ENCODE peak calls at places on chromosomes 12 and 14, in five cellular contexts. W is WERI-Rb-1, G is pancreas, P is Karpas-422, R is esophagus squamous epithelium. M is an unnamed sample.

GRCh38 chr14:78637903-78638302 is 467.7 kb downstream of the NRXN3 start:
- DNase-seq in G (no peak), W (no peak), R (no peak), P (no peak), M (no peak)

GRCh38 chr12:94208433-94208921 is 60.1 kb downstream of the PLXNC1 start:
- DNase-seq in G (no peak), R (no peak), W (no peak), P (peak; percentile 71), M (no peak)

GRCh38 chr12:80320121-80320678 is 123.8 kb upstream of the PTPRQ start:
- DNase-seq in P (no peak), G (no peak), W (no peak), R (no peak), M (no peak)

GRCh38 chr14:56812364-56813103 is 2.3 kb upstream of the OTX2 start:
- DNase-seq in R (no peak), P (no peak), G (no peak), W (peak; percentile 79), M (no peak)

GRCh38 chr12:80936642-80937390 is 918 bp downstream of the LIN7A start:
- DNase-seq in P (no peak), G (peak; percentile 76), R (no peak), W (peak; percentile 66), M (peak; percentile 80)

GRCh38 chr14:103503296-103503695 is 19.3 kb downstream of the CKB start:
- DNase-seq in P (no peak), W (no peak), G (peak; percentile 30), R (no peak), M (no peak)

GRCh38 chr14:25431211-25432076 is 381.5 kb upstream of the STXBP6 start:
- DNase-seq in P (peak; percentile 66), R (no peak), W (peak; percentile 13), G (no peak), M (peak; percentile 59)

GRCh38 chr14:52547526-52547925 is 4.8 kb downstream of the TXNDC16 start:
- DNase-seq in G (no peak), P (no peak), R (no peak), W (no peak), M (no peak)

GRCh38 chr12:32901553-32901952 is 5.0 kb upstream of the PKP2 start:
- DNase-seq in W (no peak), P (no peak), G (no peak), R (no peak), M (no peak)

GRCh38 chr14:50529288-50530179 is 2.8 kb downstream of the MAP4K5 start:
- DNase-seq in P (peak; percentile 50), W (no peak), R (no peak), G (no peak), M (no peak)

GRCh38 chr14:58703149-58703509 is 65.4 kb downstream of the DACT1 start:
- DNase-seq in P (no peak), R (no peak), G (no peak), W (no peak), M (no peak)

GRCh38 chr12:82757059-82757458 is 70.4 kb downstream of the TMTC2 start:
- DNase-seq in W (no peak), P (no peak), R (no peak), G (no peak), M (no peak)

GRCh38 chr12:74581439-74581838 is 43.8 kb downstream of the ATXN7L3B start:
- DNase-seq in G (no peak), W (no peak), R (no peak), P (no peak), M (no peak)

GRCh38 chr12:16075887-16076286 is 164.8 kb downstream of the DERA start:
- DNase-seq in P (no peak), G (no peak), W (no peak), R (no peak), M (no peak)
- H3K9me3 ChIP-seq in P (no peaks in the 10 kb centered on the region), G (no peaks in the 10 kb centered on the region), W (no peaks in the 10 kb centered on the region), R (no peaks in the 10 kb centered on the region), M (no peaks in the 10 kb centered on the region)

GRCh38 chr14:94054936-94055335 is 26.1 kb downstream of the DDX24 start:
- DNase-seq in P (no peak), G (no peak), R (no peak), W (no peak), M (no peak)
- H3K4me3 ChIP-seq in P (no peak overlapping the region), G (no peak overlapping the region), R (no peak overlapping the region), W (no peak overlapping the region), M (no peak overlapping the region)

DNA sequence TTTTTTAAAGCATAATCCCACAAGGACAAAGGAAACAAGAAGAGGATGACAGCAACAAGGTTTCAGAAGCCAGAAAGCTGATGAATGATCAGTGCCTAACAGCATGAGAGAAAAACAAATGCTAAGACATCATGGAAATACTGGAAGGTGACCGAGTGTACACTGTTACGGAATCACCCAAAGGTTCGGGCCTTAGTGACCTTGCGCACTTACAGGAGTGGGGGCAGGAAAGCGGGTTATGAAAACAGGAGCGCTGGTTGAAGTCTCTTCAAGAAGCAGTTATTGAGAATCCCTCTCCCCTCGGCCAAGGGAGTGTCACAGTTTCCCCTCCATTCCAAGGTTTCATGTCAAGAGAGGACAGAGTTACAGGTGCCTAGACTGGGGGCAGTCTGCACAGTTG is 42.6 kb downstream of the SLC25A47 start:
- DNase-seq in W (no peak), G (no peak), R (no peak), P (no peak), M (no peak)
- H3K36me3 ChIP-seq in W (peaks cover 19% of the 10 kb centered on the region), G (no peaks in the 10 kb centered on the region), R (peaks cover 15% of the 10 kb centered on the region), P (peaks cover 16% of the 10 kb centered on the region), M (peaks cover 49% of the 10 kb centered on the region)

GRCh38 chr12:6952860-6953416 is 1.8 kb downstream of the PTPN6 start:
- DNase-seq in P (peak; percentile 72), R (no peak), G (peak; percentile 39), W (no peak), M (no peak)

GRCh38 chr12:6952121-6952859 is 1.1 kb downstream of the PTPN6 start:
- DNase-seq in W (no peak), P (peak; percentile 70), R (no peak), G (peak; percentile 43), M (no peak)

GRCh38 chr12:6950944-6951540 is at the start of gene PTPN6:
- DNase-seq in W (no peak), P (peak; percentile 96), R (no peak), G (peak; percentile 64), M (no peak)

GRCh38 chr12:6950401-6950801 is 755 bp upstream of the PTPN6 start:
- DNase-seq in G (peak; percentile 17), R (no peak), P (peak; percentile 84), W (no peak), M (no peak)

DNA sequence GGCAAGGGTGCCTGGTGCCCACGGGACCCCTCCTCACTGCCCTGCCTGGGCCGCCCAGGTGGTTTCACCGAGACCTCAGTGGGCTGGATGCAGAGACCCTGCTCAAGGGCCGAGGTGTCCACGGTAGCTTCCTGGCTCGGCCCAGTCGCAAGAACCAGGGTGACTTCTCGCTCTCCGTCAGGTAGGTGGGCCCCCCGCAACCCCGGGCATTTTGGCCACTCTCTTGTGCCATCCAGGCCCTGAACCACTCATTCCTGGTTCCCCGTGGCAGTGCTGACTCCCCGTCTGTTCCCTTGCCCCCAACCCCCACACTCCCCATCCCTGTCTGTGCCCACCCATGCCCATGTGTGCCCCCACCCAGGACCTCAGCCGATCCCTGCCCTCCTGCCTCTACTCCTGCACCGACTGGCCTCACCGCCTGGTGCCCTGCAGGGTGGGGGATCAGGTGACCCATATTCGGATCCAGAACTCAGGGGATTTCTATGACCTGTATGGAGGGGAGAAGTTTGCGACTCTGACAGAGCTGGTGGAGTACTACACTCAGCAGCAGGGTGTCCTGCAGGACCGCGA is 480 bp downstream of the PTPN6 start:
- DNase-seq in W (no peak), G (peak; percentile 42), R (no peak), P (peak; percentile 69), M (no peak)
- H3K9me3 ChIP-seq in W (no peaks in the 10 kb centered on the region), G (no peaks in the 10 kb centered on the region), R (no peaks in the 10 kb centered on the region), P (no peaks in the 10 kb centered on the region), M (no peaks in the 10 kb centered on the region)

GRCh38 chr12:57897296-57897974 is 43.9 kb upstream of the ATP23 start:
- DNase-seq in P (no peak), R (no peak), G (no peak), W (peak; percentile 21), M (no peak)
- H3K4me3 ChIP-seq in P (no peak overlapping the region), R (peak overlapping the region; percentile 56), G (peak overlapping the region; percentile 62), W (peak overlapping the region; percentile 62), M (no peak overlapping the region)

GRCh38 chr12:6672143-6672542 is 9.2 kb upstream of the ING4 start:
- DNase-seq in G (no peak), R (no peak), W (no peak), P (no peak), M (no peak)

DNA sequence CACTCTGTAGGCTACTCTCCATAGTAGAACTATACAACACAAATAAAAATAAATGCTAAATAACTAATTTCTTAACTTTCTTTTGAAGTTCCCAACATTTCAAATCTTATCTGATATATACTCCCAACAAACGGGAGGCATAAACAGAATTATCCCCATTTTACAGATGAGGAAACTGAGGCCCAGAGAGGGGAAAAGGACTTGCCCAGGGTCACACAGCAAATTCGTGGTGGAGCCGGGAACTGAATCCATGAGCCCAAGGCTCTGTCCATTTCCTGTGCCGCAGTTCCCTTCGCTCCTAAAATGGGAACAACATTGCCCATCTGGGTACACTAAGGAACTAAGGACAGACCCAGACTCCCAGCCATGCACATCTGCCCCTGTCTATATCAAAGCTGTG is 12.2 kb downstream of the ZNF384 start:
- DNase-seq in G (no peak), R (no peak), P (no peak), W (no peak), M (no peak)
- H3K36me3 ChIP-seq in G (peaks cover under 1% of the 10 kb centered on the region), R (peaks cover 46% of the 10 kb centered on the region), P (peaks cover 58% of the 10 kb centered on the region), W (peaks cover 88% of the 10 kb centered on the region), M (peaks cover 80% of the 10 kb centered on the region)

DNA sequence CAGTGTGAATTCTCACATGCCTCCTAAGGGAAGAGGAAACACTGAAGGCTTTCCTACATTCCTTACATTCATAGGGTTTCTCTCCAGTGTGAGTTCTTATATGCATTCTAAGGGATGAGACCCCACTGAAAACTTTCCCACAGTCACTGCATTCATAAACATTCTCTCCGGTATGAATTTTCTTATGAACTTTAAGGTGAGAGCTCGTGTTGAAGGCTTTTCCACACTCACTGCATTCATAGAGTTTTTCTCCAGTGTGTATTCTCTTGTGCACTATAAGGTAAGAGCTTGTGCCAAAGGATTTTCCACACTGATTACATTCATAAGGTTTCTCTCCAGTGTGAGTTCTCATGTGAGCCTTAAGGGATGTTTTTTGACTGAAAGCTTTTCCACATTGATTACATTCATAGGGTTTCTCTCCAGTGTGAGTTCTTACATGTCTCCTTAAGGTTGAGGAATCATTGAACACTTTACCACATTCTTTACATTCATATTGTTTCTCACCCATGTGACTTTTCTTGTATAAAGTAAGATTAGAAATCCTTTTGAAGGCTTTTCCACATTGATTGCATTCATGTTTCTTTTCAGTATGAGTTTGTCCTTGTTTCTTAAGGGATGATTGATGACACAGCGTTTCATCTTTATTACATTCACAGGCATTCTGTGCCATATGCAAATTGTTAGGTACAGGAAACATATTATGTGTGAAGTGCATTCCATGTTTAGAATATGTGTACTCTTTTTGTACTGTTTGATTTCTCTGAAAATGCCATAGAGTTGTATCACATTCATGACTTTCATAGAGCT is 9.5 kb downstream of the ZNF891 start:
- DNase-seq in W (no peak), R (no peak), G (no peak), P (no peak), M (peak; percentile 21)
- H3K9me3 ChIP-seq in W (peaks cover 70% of the 10 kb centered on the region), R (peaks cover 30% of the 10 kb centered on the region), G (peaks cover 21% of the 10 kb centered on the region), P (peaks cover 73% of the 10 kb centered on the region), M (peaks cover 60% of the 10 kb centered on the region)

DNA sequence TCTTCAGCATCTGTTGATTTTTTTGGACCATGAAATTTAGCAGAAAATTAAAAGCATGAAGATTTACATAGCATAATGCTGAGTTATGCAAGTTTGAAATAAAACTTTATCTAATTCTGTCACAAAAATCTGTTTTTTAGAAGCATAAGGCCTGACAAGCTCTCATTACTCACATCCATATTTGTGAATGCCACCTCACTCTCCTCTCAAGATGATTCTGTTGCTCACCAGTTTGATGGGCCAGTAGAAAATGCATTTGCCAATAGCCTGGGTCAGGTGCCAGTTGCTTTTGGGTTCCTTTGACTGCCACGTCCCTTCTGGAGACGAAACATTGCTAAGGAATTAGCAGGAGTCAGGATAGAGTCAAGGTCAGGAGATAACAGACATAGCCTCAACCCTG is 181.6 kb upstream of the ATP2B1 start:
- DNase-seq in R (no peak), W (no peak), G (no peak), P (no peak), M (no peak)
- H3K4me3 ChIP-seq in R (no peak overlapping the region), W (no peak overlapping the region), G (no peak overlapping the region), P (no peak overlapping the region), M (no peak overlapping the region)

M was measured in SJCRH30.